ENCODE peak calls at places on chromosomes 12 and 14, in eight cellular contexts. Y, T, B, K, X, E, V and Z are unnamed samples.

GRCh38 chr12:32302218-32302826 is 97.0 kb upstream of the FGD4 start:
- DNase-seq in Y (peak), T (peak), B (peak), K (no peak), X (no peak), E (no peak), V (no peak), Z (peak)

GRCh38 chr14:20489093-20489994 is 16.0 kb upstream of the RNASE10 start:
- DNase-seq in Y (no peak), T (no peak), B (no peak), K (no peak), X (no peak), E (no peak), V (no peak), Z (no peak)

GRCh38 chr14:80584638-80585505 is 356.7 kb downstream of the CEP128 start:
- DNase-seq in Y (no peak), T (no peak), B (no peak), K (no peak), X (no peak), E (no peak), V (no peak), Z (no peak)

GRCh38 chr14:101352567-101352966 is 208.7 kb upstream of the DIO3 start:
- DNase-seq in Y (no peak), T (no peak), B (no peak), K (no peak), X (no peak), E (no peak), V (no peak), Z (no peak)

GRCh38 chr12:101829639-101830390 is 944 bp downstream of the GNPTAB start:
- DNase-seq in Y (no peak), T (peak), B (peak), K (peak), X (no peak), E (peak), V (no peak), Z (peak)

GRCh38 chr12:56078931-56079728 is 835 bp upstream of the ERBB3 start:
- DNase-seq in Y (peak), T (peak), B (peak), K (peak), X (peak), E (peak), V (peak), Z (peak)

GRCh38 chr12:79997115-79997805 is 62.4 kb upstream of the PPP1R12A start:
- DNase-seq in Y (no peak), T (no peak), B (no peak), K (no peak), X (no peak), E (no peak), V (no peak), Z (no peak)

GRCh38 chr12:132125736-132126135 is 18.4 kb downstream of the DDX51 start:
- DNase-seq in Y (no peak), T (no peak), B (no peak), K (no peak), X (no peak), E (no peak), V (no peak), Z (no peak)

GRCh38 chr12:89750821-89751227 is 42.2 kb upstream of the ATP2B1 start:
- DNase-seq in Y (no peak), T (no peak), B (no peak), K (no peak), X (no peak), E (no peak), V (no peak), Z (no peak)

GRCh38 chr14:52950410-52950897 is 396 bp downstream of the FERMT2 start:
- DNase-seq in Y (peak), T (peak), B (peak), K (peak), X (peak), E (peak), V (peak), Z (peak)

GRCh38 chr12:38713294-38713693 is 192.1 kb downstream of the CPNE8 start:
- DNase-seq in Y (no peak), T (no peak), B (no peak), K (no peak), X (no peak), E (no peak), V (no peak), Z (no peak)

GRCh38 chr12:66269757-66270383 is 32.4 kb upstream of the HELB start:
- DNase-seq in Y (peak), T (peak), B (peak), K (peak), X (peak), E (no peak), V (no peak), Z (no peak)

GRCh38 chr12:56119361-56119796 is 1.3 kb downstream of the ZC3H10 start:
- DNase-seq in Y (peak), T (peak), B (peak), K (peak), X (peak), E (peak), V (no peak), Z (peak)

GRCh38 chr14:103897075-103897947 is 30.9 kb upstream of the TDRD9 start:
- DNase-seq in Y (no peak), T (peak), B (no peak), K (peak), X (peak), E (no peak), V (no peak), Z (peak)

GRCh38 chr12:96907681-96908163 is 665 bp downstream of the NEDD1 start:
- DNase-seq in Y (peak), T (peak), B (peak), K (peak), X (no peak), E (peak), V (no peak), Z (no peak)

GRCh38 chr14:55121628-55122440 is 7.2 kb upstream of the LGALS3 start:
- DNase-seq in Y (no peak), T (no peak), B (no peak), K (no peak), X (no peak), E (no peak), V (no peak), Z (no peak)

GRCh38 chr14:88682495-88683114 is 110.1 kb downstream of the EML5 start:
- DNase-seq in Y (peak), T (no peak), B (no peak), K (no peak), X (no peak), E (no peak), V (no peak), Z (no peak)

GRCh38 chr12:14769462-14769836 is 33.8 kb downstream of the WBP11 start:
- DNase-seq in Y (peak), T (peak), B (peak), K (no peak), X (no peak), E (no peak), V (peak), Z (peak)

GRCh38 chr12:116959845-116960514 is 49.2 kb downstream of the FBXW8 start:
- DNase-seq in Y (no peak), T (no peak), B (no peak), K (no peak), X (no peak), E (no peak), V (no peak), Z (no peak)

GRCh38 chr12:108635201-108635996 is 1.7 kb upstream of the SELPLG start:
- DNase-seq in Y (no peak), T (no peak), B (no peak), K (no peak), X (no peak), E (peak), V (no peak), Z (no peak)